ENCODE peak calls at places on chromosomes 16 and 17, in eight cellular contexts. T is hypothalamus; N is esophagus squamous epithelium; X is stimulated activated naive CD8-positive, alpha-beta T cell treated with anti-CD3 and anti-CD28 coated beads, Interleukin-15, Interleukin-2, amounts not matched to agents 100 U/mL and 50 U/mL, for 24 hours; H is M059J; K is AG09319; W is tibial artery; P is hippocampal formation. L is an unnamed sample.

GRCh38 chr16:58491-59439 is 5.1 kb downstream of the SNRNP25 start:
- DNase-seq in K (no peak), H (no peak), N (no peak), W (no peak), X (no peak), P (no peak), T (no peak), L (no peak)

GRCh38 chr16:57892447-57893096 is 78.4 kb downstream of the CNGB1 start:
- DNase-seq in K (no peak), T (no peak), W (no peak), N (no peak), H (peak; percentile 68), X (no peak), P (no peak), L (peak; percentile 39)

GRCh38 chr16:77965346-77965745 is 57.0 kb upstream of the CLEC3A start:
- DNase-seq in K (no peak), W (no peak), X (no peak), T (no peak), P (no peak), H (no peak), N (no peak), L (no peak)

GRCh38 chr16:47285001-47285400 is 141.3 kb upstream of the NETO2 start:
- DNase-seq in T (no peak), K (no peak), P (no peak), H (no peak), W (no peak), N (no peak), X (no peak), L (no peak)

GRCh38 chr17:63446218-63446980 is at the start of gene CYB561:
- DNase-seq in N (no peak), X (peak; percentile 79), H (peak; percentile 74), P (no peak), W (peak; percentile 75), K (peak; percentile 40), T (no peak), L (peak; percentile 61)

GRCh38 chr16:76932541-76933211 is 258.3 kb upstream of the MON1B start:
- DNase-seq in X (no peak), T (no peak), K (no peak), H (no peak), W (no peak), P (no peak), N (no peak), L (no peak)

GRCh38 chr17:11803635-11804034 is 193.6 kb downstream of the ZNF18 start:
- DNase-seq in X (no peak), H (no peak), N (no peak), P (no peak), W (no peak), K (no peak), T (no peak), L (peak; percentile 7)

GRCh38 chr16:71230122-71230845 is at the start of gene HYDIN:
- DNase-seq in T (peak; percentile 78), H (peak; percentile 57), P (no peak), W (no peak), K (no peak), X (peak; percentile 22), N (no peak), L (no peak)

GRCh38 chr17:17039911-17040310 is 2.3 kb upstream of the MPRIP start:
- DNase-seq in P (no peak), W (no peak), N (no peak), T (no peak), K (no peak), X (no peak), H (no peak), L (no peak)

GRCh38 chr16:4381072-4381934 is 9.7 kb downstream of the VASN start:
- DNase-seq in X (no peak), H (no peak), K (no peak), T (peak; percentile 57), P (no peak), N (no peak), W (no peak), L (no peak)

GRCh38 chr17:44911133-44912001 is 3.9 kb downstream of the GFAP start:
- DNase-seq in K (no peak), H (no peak), P (no peak), N (no peak), T (peak; percentile 71), X (peak; percentile 55), W (peak; percentile 52), L (peak; percentile 85)

GRCh38 chr17:64780096-64781012 is 118.2 kb upstream of the SMURF2 start:
- DNase-seq in H (no peak), W (no peak), N (no peak), K (no peak), T (no peak), X (peak; percentile 81), P (no peak), L (no peak)

GRCh38 chr16:81578015-81578554 is 133.5 kb downstream of the CMIP start:
- DNase-seq in H (no peak), T (no peak), W (no peak), K (no peak), P (no peak), X (no peak), N (no peak), L (no peak)

GRCh38 chr17:46972346-46972745 is 6.7 kb downstream of the RPRML start:
- DNase-seq in T (no peak), K (no peak), H (no peak), P (no peak), X (no peak), W (no peak), N (no peak), L (no peak)

GRCh38 chr17:80477647-80478478 is 1.5 kb upstream of the NPTX1 start:
- DNase-seq in X (peak; percentile 57), P (no peak), W (no peak), N (no peak), T (peak; percentile 32), K (no peak), H (no peak), L (peak; percentile 94)

GRCh38 chr16:77896357-77896972 is 108.1 kb downstream of the VAT1L start:
- DNase-seq in H (peak; percentile 62), W (no peak), P (no peak), K (no peak), T (no peak), N (no peak), X (no peak), L (peak; percentile 42)

GRCh38 chr17:46875849-46876352 is 24.5 kb downstream of the WNT9B start:
- DNase-seq in N (no peak), X (no peak), T (no peak), H (no peak), W (no peak), K (no peak), P (no peak), L (no peak)

GRCh38 chr16:27229891-27230470 is 26.7 kb downstream of the KDM8 start:
- DNase-seq in W (no peak), N (no peak), P (no peak), X (no peak), H (no peak), T (no peak), K (no peak), L (no peak)

GRCh38 chr16:21023509-21024202 is 123.1 kb downstream of the LYRM1 start:
- DNase-seq in K (no peak), T (no peak), P (no peak), N (no peak), W (no peak), H (no peak), X (no peak), L (no peak)

GRCh38 chr16:87487361-87487924 is 5.4 kb downstream of the ZCCHC14 start:
- DNase-seq in K (no peak), X (no peak), W (peak; percentile 68), P (no peak), H (no peak), N (no peak), T (peak; percentile 50), L (no peak)

GRCh38 chr17:55458977-55459376 is 37.3 kb upstream of the MMD start:
- DNase-seq in W (no peak), P (no peak), H (peak; percentile 89), T (no peak), X (peak; percentile 72), N (no peak), K (no peak), L (no peak)

GRCh38 chr17:63984206-63984605 is 11.5 kb upstream of the SCN4A start:
- DNase-seq in W (no peak), P (peak; percentile 11), H (no peak), T (no peak), N (no peak), K (peak; percentile 41), X (no peak), L (no peak)

GRCh38 chr16:2468142-2468724 is 2.9 kb upstream of the NTN3 start:
- DNase-seq in H (peak; percentile 62), P (no peak), N (no peak), W (no peak), T (peak; percentile 7), X (peak; percentile 40), K (no peak), L (no peak)